ENCODE peak calls at places on chromosomes 3 and 15, in seven cellular contexts. F is HCT116, L is neural progenitor cell, S is MM.1S, Y is hepatocyte, R is SK-N-SH, M is GM23338. E is an unnamed sample. For H3K4me1, the result is how much of the 10 kb centered on the place peaks cover.

GRCh38 chr3:68163054-68163453 is 508.6 kb upstream of the SUCLG2 start:
- DNase-seq in F (no peak), L (no peak), S (no peak), Y (no peak), R (no peak), M (no peak), E (no peak)

GRCh38 chr15:55835866-55836265 is 92.9 kb upstream of the PRTG start:
- DNase-seq in F (no peak), L (no peak), S (no peak), Y (no peak), R (no peak), M (no peak), E (no peak)

GRCh38 chr3:28915711-28916481 is 365.0 kb upstream of the RBMS3 start:
- DNase-seq in F (peak), L (peak), S (peak), Y (peak), R (peak), M (peak), E (peak)

GRCh38 chr3:38116471-38117162 is 20.3 kb downstream of the ACAA1 start:
- DNase-seq in F (no peak), L (no peak), S (no peak), Y (no peak), R (no peak), M (no peak), E (peak)

GRCh38 chr15:68620721-68621528 is 42.1 kb downstream of the CORO2B start:
- DNase-seq in F (no peak), L (peak), S (no peak), Y (peak), R (no peak), M (peak), E (no peak)

GRCh38 chr15:25450163-25450562 is 11.3 kb upstream of the UBE3A start:
- DNase-seq in F (no peak), L (no peak), S (no peak), Y (no peak), R (no peak), M (no peak), E (no peak)

GRCh38 chr3:112352720-112353119 is 19.8 kb downstream of the CD200 start:
- DNase-seq in F (no peak), L (no peak), S (no peak), Y (no peak), R (no peak), M (no peak), E (no peak)

GRCh38 chr3:100902572-100902971 is 90.6 kb downstream of the ABI3BP start:
- DNase-seq in F (no peak), L (no peak), S (no peak), Y (no peak), R (no peak), M (no peak), E (peak)

GRCh38 chr3:9727743-9728142 is 3.8 kb upstream of the BRPF1 start:
- DNase-seq in F (no peak), L (no peak), S (no peak), Y (no peak), R (no peak), M (no peak), E (peak)

GRCh38 chr3:40532252-40532651 is 7.5 kb downstream of the ZNF621 start:
- DNase-seq in F (no peak), L (no peak), S (no peak), Y (no peak), R (no peak), M (no peak), E (no peak)

GRCh38 chr15:89858661-89859458 is 34.9 kb downstream of the AP3S2 start:
- DNase-seq in F (no peak), L (no peak), S (no peak), Y (no peak), R (no peak), M (no peak), E (peak)

GRCh38 chr15:40991355-40991754 is 38.1 kb downstream of the CHAC1 start:
- DNase-seq in F (no peak), L (peak), S (no peak), Y (no peak), R (no peak), M (no peak), E (no peak)

GRCh38 chr15:89999676-90000174 is 1.4 kb upstream of the ZNF710 start:
- DNase-seq in F (no peak), L (peak), S (no peak), Y (peak), R (no peak), M (peak), E (peak)

GRCh38 chr3:191336833-191337232 is 6.5 kb upstream of the UTS2B start:
- DNase-seq in F (no peak), L (no peak), S (no peak), Y (no peak), R (no peak), M (no peak), E (no peak)

GRCh38 chr3:69749461-69749860 is 10.2 kb downstream of the MITF start:
- DNase-seq in F (no peak), L (no peak), S (no peak), Y (no peak), R (no peak), M (no peak), E (no peak)

GRCh38 chr3:108472011-108472591 is 38.3 kb downstream of the MYH15 start:
- DNase-seq in F (peak), L (no peak), S (no peak), Y (peak), R (peak), M (no peak), E (peak)

GRCh38 chr15:53872410-53872809 is 105.8 kb upstream of the UNC13C start:
- DNase-seq in F (no peak), L (no peak), S (no peak), Y (no peak), R (no peak), M (no peak), E (no peak)

GRCh38 chr3:184593201-184593922 is 31.8 kb downstream of the EPHB3 start:
- DNase-seq in F (no peak), L (no peak), S (no peak), Y (no peak), R (peak), M (no peak), E (no peak)

GRCh38 chr15:53962646-53963561 is 15.3 kb upstream of the UNC13C start:
- DNase-seq in F (no peak), L (peak), S (peak), Y (peak), R (peak), M (peak), E (peak)

GRCh38 chr3:99607151-99607550 is 31.2 kb upstream of the COL8A1 start:
- DNase-seq in F (no peak), L (no peak), S (peak), Y (no peak), R (no peak), M (no peak), E (no peak)

GRCh38 chr3:187242900-187243299 is 45.6 kb downstream of the RTP1 start:
- DNase-seq in F (no peak), L (no peak), S (no peak), Y (no peak), R (no peak), M (no peak), E (no peak)

GRCh38 chr15:66172339-66172980 is 81.1 kb downstream of the MEGF11 start:
- DNase-seq in F (no peak), L (no peak), S (no peak), Y (no peak), R (no peak), M (no peak), E (no peak)

GRCh38 chr3:48524970-48525369 is 21.0 kb upstream of the SHISA5 start:
- DNase-seq in F (no peak), L (no peak), S (no peak), Y (no peak), R (no peak), M (no peak), E (no peak)

GRCh38 chr15:35713733-35714132 is 167.8 kb upstream of the DPH6 start:
- DNase-seq in F (peak), L (no peak), S (no peak), Y (no peak), R (no peak), M (no peak), E (peak)

GRCh38 chr3:13191016-13191415 is 117.8 kb upstream of the IQSEC1 start:
- DNase-seq in F (no peak), L (no peak), S (no peak), Y (no peak), R (no peak), M (no peak), E (no peak)

GRCh38 chr3:13194285-13195209 is 121.3 kb upstream of the IQSEC1 start:
- DNase-seq in F (no peak), L (no peak), S (no peak), Y (no peak), R (no peak), M (no peak), E (peak)

GRCh38 chr3:13190376-13190762 is 117.1 kb upstream of the IQSEC1 start:
- DNase-seq in F (no peak), L (no peak), S (no peak), Y (no peak), R (no peak), M (no peak), E (no peak)

GRCh38 chr3:13193320-13194284 is 120.4 kb upstream of the IQSEC1 start:
- DNase-seq in F (no peak), L (peak), S (no peak), Y (no peak), R (no peak), M (no peak), E (peak)

GRCh38 chr3:13192471-13193213 is 119.4 kb upstream of the IQSEC1 start:
- DNase-seq in F (no peak), L (peak), S (no peak), Y (peak), R (peak), M (peak), E (peak)
- TF ChIP-seq CTCF in F (peak), L (peak), S (peak), Y (peak), R (peak), M (peak), E (peak)

DNA sequence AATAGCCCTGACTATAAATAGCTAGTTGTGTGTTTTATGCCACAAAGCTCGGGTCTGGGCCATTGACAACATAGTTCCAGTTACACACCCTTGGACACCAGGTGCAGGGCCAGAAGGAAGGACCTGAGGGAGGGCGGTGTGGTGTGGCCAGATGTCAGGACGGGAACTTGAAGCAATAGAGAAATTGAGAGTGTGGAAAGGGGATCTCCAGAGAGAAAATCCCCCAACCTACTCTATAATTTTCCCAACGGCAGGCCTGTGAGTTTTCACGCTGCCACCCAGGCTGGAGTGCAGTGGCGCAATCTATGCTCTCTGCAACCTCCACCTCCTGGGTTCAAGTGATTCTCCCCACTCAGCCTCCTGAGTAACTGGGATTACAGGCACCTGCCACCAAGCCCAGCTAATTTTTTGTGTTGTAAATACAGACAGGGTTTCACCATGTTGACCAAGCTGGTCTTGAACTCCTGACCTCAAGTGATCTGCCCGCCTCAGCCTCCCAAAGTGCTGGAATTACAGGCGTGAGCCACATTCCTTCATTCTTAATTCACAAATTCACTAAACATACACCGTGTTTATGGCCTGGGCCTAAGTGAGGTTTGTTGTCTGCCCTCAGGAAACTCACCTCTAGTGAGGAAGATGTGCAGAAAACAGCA is 70.8 kb upstream of the KLF13 start:
- DNase-seq in F (no peak), L (no peak), S (peak), Y (no peak), R (no peak), M (no peak), E (no peak)
- H3K4me1 ChIP-seq in F (under half), L (under half), S (under half), Y (under half), R (under half), M (under half), E (under half)

DNA sequence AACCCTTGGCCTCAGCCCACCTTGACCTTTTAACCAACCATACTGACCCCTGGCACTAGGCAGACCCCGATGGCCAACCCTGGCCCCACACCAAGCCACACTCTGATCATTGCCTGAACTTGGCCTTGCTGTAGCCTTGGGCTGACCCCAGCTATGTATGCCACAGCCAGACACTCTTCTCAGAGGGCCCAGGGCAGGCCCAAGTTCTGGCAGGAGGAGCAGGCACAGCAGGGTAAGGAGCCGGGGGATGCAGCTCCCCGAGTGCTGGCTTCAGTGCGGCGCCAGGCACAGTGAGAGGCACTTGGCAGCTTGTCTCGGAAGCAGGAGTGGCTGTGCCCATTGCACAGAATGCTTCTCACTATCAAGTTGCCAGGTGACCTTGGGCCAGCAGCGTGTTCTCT is 22.3 kb downstream of the PRR20G start:
- DNase-seq in F (no peak), L (no peak), S (no peak), Y (no peak), R (no peak), M (no peak), E (no peak)
- TF ChIP-seq EZH2phosphoT487 in F (no peak), L (no peak), S (no peak), Y (no peak), R (no peak), M (no peak), E (no peak)

DNA sequence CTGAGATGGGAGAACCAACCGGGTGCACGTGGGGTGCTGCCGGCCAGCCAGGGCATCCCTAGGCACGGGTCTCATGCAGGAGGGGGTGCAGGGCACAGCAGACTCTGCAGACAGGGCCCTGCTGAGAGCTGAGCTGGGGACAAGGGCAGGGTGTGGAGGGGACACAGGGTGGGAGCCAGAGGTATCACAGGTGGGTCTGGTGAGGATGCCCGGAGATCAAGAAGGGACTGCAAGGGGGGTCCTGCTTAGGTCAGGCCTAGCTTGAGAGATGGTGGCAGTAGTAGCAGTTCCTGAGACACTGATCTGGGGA is 39.5 kb upstream of the PRR23E start:
- DNase-seq in F (no peak), L (no peak), S (no peak), Y (no peak), R (no peak), M (no peak), E (no peak)
- TF ChIP-seq CTCF in F (no peak), L (no peak), S (no peak), Y (no peak), R (no peak), M (no peak), E (no peak)

GRCh38 chr15:88637841-88638625 is 783 bp upstream of the ISG20 start:
- DNase-seq in F (no peak), L (no peak), S (peak), Y (peak), R (no peak), M (no peak), E (no peak)
- H3K4me1 ChIP-seq in F (under half), L (under half), S (half or more), Y (under half), R (under half), M (under half), E (under half)

GRCh38 chr3:106349191-106349881 is 480.5 kb upstream of the CBLB start:
- DNase-seq in F (no peak), L (no peak), S (no peak), Y (no peak), R (no peak), M (no peak), E (peak)

GRCh38 chr3:106343841-106344240 is 475.0 kb upstream of the CBLB start:
- DNase-seq in F (no peak), L (no peak), S (no peak), Y (no peak), R (no peak), M (no peak), E (no peak)

GRCh38 chr3:106342386-106342785 is 473.6 kb upstream of the CBLB start:
- DNase-seq in F (no peak), L (no peak), S (no peak), Y (no peak), R (no peak), M (no peak), E (no peak)

GRCh38 chr3:106348142-106348690 is 479.4 kb upstream of the CBLB start:
- DNase-seq in F (no peak), L (no peak), S (no peak), Y (no peak), R (no peak), M (no peak), E (no peak)

GRCh38 chr3:106345353-106346027 is 476.7 kb upstream of the CBLB start:
- DNase-seq in F (no peak), L (no peak), S (no peak), Y (peak), R (no peak), M (no peak), E (peak)
- TF ChIP-seq EZH2phosphoT487 in F (no peak), L (no peak), S (no peak), Y (no peak), R (no peak), M (no peak), E (no peak)

GRCh38 chr3:33439421-33440327 is 531 bp downstream of the UBP1 start:
- DNase-seq in F (no peak), L (no peak), S (peak), Y (peak), R (peak), M (peak), E (peak)
- TF ChIP-seq CTCF in F (no peak), L (peak), S (no peak), Y (peak), R (no peak), M (peak), E (no peak)

GRCh38 chr15:98751767-98752166 is 103.4 kb downstream of the IGF1R start:
- DNase-seq in F (no peak), L (no peak), S (no peak), Y (no peak), R (no peak), M (no peak), E (no peak)
- H3K4me1 ChIP-seq in F (under half), L (under half), S (under half), Y (under half), R (under half), M (under half), E (under half)

E was measured in PC-3.